ENCODE peak calls at places on chromosome 12, in seven cellular contexts. H, I, A, W, Q, F and N are unnamed samples.

GRCh38 chr12:97308576-97309198 is 153.9 kb upstream of the RMST start:
- DNase-seq in H (no peak), I (peak; percentile 65), A (no peak), W (no peak), Q (peak; percentile 46), F (peak; percentile 13), N (peak; percentile 43)

GRCh38 chr12:124705545-124706138 is 138.2 kb upstream of the NCOR2 start:
- DNase-seq in H (no peak), I (no peak), A (no peak), W (no peak), Q (no peak), F (no peak), N (no peak)

GRCh38 chr12:70353780-70354640 is 12.1 kb upstream of the KCNMB4 start:
- DNase-seq in H (no peak), I (no peak), A (no peak), W (no peak), Q (no peak), F (no peak), N (no peak)

GRCh38 chr12:121804417-121805111 is 755 bp downstream of the SETD1B start:
- DNase-seq in H (peak; percentile 91), I (no peak), A (peak; percentile 66), W (peak; percentile 56), Q (no peak), F (no peak), N (peak; percentile 47)

GRCh38 chr12:92146497-92146828 is 817 bp upstream of the BTG1 start:
- DNase-seq in H (no peak), I (peak; percentile 59), A (no peak), W (no peak), Q (no peak), F (no peak), N (no peak)

GRCh38 chr12:19303496-19303895 is 135.8 kb upstream of the AEBP2 start:
- DNase-seq in H (no peak), I (no peak), A (no peak), W (no peak), Q (no peak), F (no peak), N (no peak)

GRCh38 chr12:120972870-120973543 is 5.3 kb upstream of the HNF1A start:
- DNase-seq in H (no peak), I (no peak), A (no peak), W (no peak), Q (no peak), F (no peak), N (peak; percentile 28)

GRCh38 chr12:14418526-14418925 is 53.0 kb downstream of the ATF7IP start:
- DNase-seq in H (no peak), I (peak; percentile 38), A (no peak), W (no peak), Q (no peak), F (no peak), N (no peak)

GRCh38 chr12:117547209-117547608 is 185.8 kb upstream of the NOS1 start:
- DNase-seq in H (no peak), I (no peak), A (no peak), W (no peak), Q (no peak), F (no peak), N (no peak)

GRCh38 chr12:1933342-1933992 is 15.0 kb upstream of the CACNA2D4 start:
- DNase-seq in H (peak; percentile 74), I (peak; percentile 81), A (peak; percentile 74), W (no peak), Q (no peak), F (no peak), N (no peak)

GRCh38 chr12:49539406-49540228 is 787 bp downstream of the KCNH3 start:
- DNase-seq in H (peak; percentile 80), I (no peak), A (peak; percentile 72), W (no peak), Q (no peak), F (no peak), N (no peak)

GRCh38 chr12:105534068-105534467 is 203.6 kb downstream of the C12orf75 start:
- DNase-seq in H (no peak), I (no peak), A (no peak), W (no peak), Q (no peak), F (no peak), N (no peak)

GRCh38 chr12:93198086-93198485 is 179.6 kb upstream of the NUDT4 start:
- DNase-seq in H (no peak), I (peak; percentile 88), A (no peak), W (no peak), Q (no peak), F (no peak), N (no peak)

GRCh38 chr12:108622425-108622824 is 11.3 kb downstream of the SELPLG start:
- DNase-seq in H (no peak), I (no peak), A (no peak), W (no peak), Q (no peak), F (no peak), N (no peak)

GRCh38 chr12:39986674-39987073 is 119.2 kb downstream of the SLC2A13 start:
- DNase-seq in H (no peak), I (no peak), A (no peak), W (no peak), Q (no peak), F (no peak), N (no peak)

GRCh38 chr12:80821513-80822000 is 104.8 kb downstream of the MYF5 start:
- DNase-seq in H (no peak), I (no peak), A (no peak), W (no peak), Q (no peak), F (no peak), N (no peak)

GRCh38 chr12:32765906-32766305 is 10.2 kb upstream of the YARS2 start:
- DNase-seq in H (no peak), I (no peak), A (no peak), W (no peak), Q (peak; percentile 98), F (no peak), N (no peak)

GRCh38 chr12:3761116-3761770 is 8.3 kb upstream of the CRACR2A start:
- DNase-seq in H (no peak), I (no peak), A (no peak), W (no peak), Q (no peak), F (no peak), N (no peak)

GRCh38 chr12:1171657-1172056 is 180.6 kb downstream of the ERC1 start:
- DNase-seq in H (no peak), I (no peak), A (no peak), W (no peak), Q (peak; percentile 73), F (peak; percentile 75), N (peak; percentile 76)